ENCODE peak calls at places on chromosomes 7 and 10, in seven cellular contexts. One of them, this sample, is unnamed.

GRCh38 chr7:111198255-111198654 is 107.3 kb downstream of the LRRN3 start:
- DNase-seq in suprapubic skin: no peak
- DNase-seq in tibial artery: no peak
- DNase-seq in psoas muscle: no peak
- DNase-seq in ovary: no peak
- DNase-seq in SK-N-SH: no peak
- DNase-seq in CD8-positive, alpha-beta T cell: no peak
- DNase-seq in this sample: no peak

GRCh38 chr10:121851791-121852190 is 76.0 kb downstream of the ATE1 start:
- DNase-seq in psoas muscle: no peak
- DNase-seq in ovary: no peak
- DNase-seq in SK-N-SH: no peak
- DNase-seq in CD8-positive, alpha-beta T cell: no peak
- DNase-seq in tibial artery: no peak
- DNase-seq in suprapubic skin: no peak
- DNase-seq in this sample: no peak

GRCh38 chr10:98201760-98202159 is 66.2 kb downstream of the LOXL4 start:
- DNase-seq in ovary: no peak
- DNase-seq in SK-N-SH: no peak
- DNase-seq in suprapubic skin: no peak
- DNase-seq in tibial artery: no peak
- DNase-seq in CD8-positive, alpha-beta T cell: no peak
- DNase-seq in psoas muscle: no peak
- DNase-seq in this sample: no peak

GRCh38 chr7:19899517-19899916 is 126.1 kb upstream of the TMEM196 start:
- DNase-seq in ovary: no peak
- DNase-seq in SK-N-SH: no peak
- DNase-seq in suprapubic skin: no peak
- DNase-seq in CD8-positive, alpha-beta T cell: no peak
- DNase-seq in tibial artery: no peak
- DNase-seq in psoas muscle: no peak
- DNase-seq in this sample: no peak

GRCh38 chr7:22435105-22435504 is 64.9 kb downstream of the STEAP1B start:
- DNase-seq in CD8-positive, alpha-beta T cell: no peak
- DNase-seq in ovary: no peak
- DNase-seq in tibial artery: no peak
- DNase-seq in suprapubic skin: no peak
- DNase-seq in psoas muscle: no peak
- DNase-seq in SK-N-SH: no peak
- DNase-seq in this sample: no peak

GRCh38 chr10:3393958-3394357 is 221.4 kb upstream of the PITRM1 start:
- DNase-seq in SK-N-SH: no peak
- DNase-seq in ovary: no peak
- DNase-seq in CD8-positive, alpha-beta T cell: no peak
- DNase-seq in suprapubic skin: no peak
- DNase-seq in psoas muscle: no peak
- DNase-seq in tibial artery: no peak
- DNase-seq in this sample: no peak

GRCh38 chr10:89389254-89389653 is 3.2 kb upstream of the IFIT1 start:
- DNase-seq in SK-N-SH: peak; percentile 41
- DNase-seq in suprapubic skin: no peak
- DNase-seq in CD8-positive, alpha-beta T cell: no peak
- DNase-seq in psoas muscle: no peak
- DNase-seq in ovary: no peak
- DNase-seq in tibial artery: no peak
- DNase-seq in this sample: no peak

GRCh38 chr10:48414778-48415177 is 108.3 kb downstream of the MAPK8 start:
- DNase-seq in psoas muscle: no peak
- DNase-seq in CD8-positive, alpha-beta T cell: no peak
- DNase-seq in SK-N-SH: no peak
- DNase-seq in ovary: no peak
- DNase-seq in suprapubic skin: no peak
- DNase-seq in tibial artery: no peak
- DNase-seq in this sample: no peak

GRCh38 chr7:21724562-21724961 is 181.7 kb downstream of the DNAH11 start:
- DNase-seq in ovary: no peak
- DNase-seq in CD8-positive, alpha-beta T cell: no peak
- DNase-seq in SK-N-SH: no peak
- DNase-seq in psoas muscle: no peak
- DNase-seq in tibial artery: no peak
- DNase-seq in suprapubic skin: no peak
- DNase-seq in this sample: no peak

GRCh38 chr7:12524794-12525386 is 45.6 kb upstream of the SCIN start:
- DNase-seq in ovary: no peak
- DNase-seq in suprapubic skin: no peak
- DNase-seq in SK-N-SH: peak; percentile 47
- DNase-seq in tibial artery: no peak
- DNase-seq in CD8-positive, alpha-beta T cell: no peak
- DNase-seq in psoas muscle: no peak
- DNase-seq in this sample: no peak

GRCh38 chr10:97865488-97865887 is 15.8 kb downstream of the GOLGA7B start:
- DNase-seq in SK-N-SH: peak; percentile 59
- DNase-seq in tibial artery: no peak
- DNase-seq in psoas muscle: no peak
- DNase-seq in ovary: no peak
- DNase-seq in suprapubic skin: no peak
- DNase-seq in CD8-positive, alpha-beta T cell: no peak
- DNase-seq in this sample: peak; percentile 33

GRCh38 chr7:114086491-114086905 is 167.7 kb upstream of the PPP1R3A start:
- DNase-seq in tibial artery: peak; percentile 28
- DNase-seq in CD8-positive, alpha-beta T cell: no peak
- DNase-seq in SK-N-SH: no peak
- DNase-seq in psoas muscle: peak; percentile 22
- DNase-seq in suprapubic skin: peak; percentile 71
- DNase-seq in ovary: peak; percentile 30
- DNase-seq in this sample: no peak

GRCh38 chr10:131746241-131746711 is 154.5 kb upstream of the PPP2R2D start:
- DNase-seq in ovary: no peak
- DNase-seq in tibial artery: no peak
- DNase-seq in SK-N-SH: no peak
- DNase-seq in suprapubic skin: no peak
- DNase-seq in psoas muscle: no peak
- DNase-seq in CD8-positive, alpha-beta T cell: no peak
- DNase-seq in this sample: no peak

GRCh38 chr7:142835487-142835886 is 19.4 kb upstream of the EPHB6 start:
- DNase-seq in SK-N-SH: no peak
- DNase-seq in ovary: no peak
- DNase-seq in tibial artery: no peak
- DNase-seq in psoas muscle: no peak
- DNase-seq in suprapubic skin: no peak
- DNase-seq in CD8-positive, alpha-beta T cell: no peak
- DNase-seq in this sample: no peak

GRCh38 chr7:35729061-35729783 is 34.3 kb upstream of the HERPUD2 start:
- DNase-seq in tibial artery: no peak
- DNase-seq in CD8-positive, alpha-beta T cell: peak; percentile 51
- DNase-seq in psoas muscle: no peak
- DNase-seq in ovary: no peak
- DNase-seq in suprapubic skin: no peak
- DNase-seq in SK-N-SH: no peak
- DNase-seq in this sample: no peak

GRCh38 chr7:132402751-132403245 is 173.5 kb downstream of the PLXNA4 start:
- DNase-seq in CD8-positive, alpha-beta T cell: no peak
- DNase-seq in suprapubic skin: peak; percentile 71
- DNase-seq in ovary: peak; percentile 84
- DNase-seq in tibial artery: no peak
- DNase-seq in psoas muscle: peak; percentile 38
- DNase-seq in SK-N-SH: no peak
- DNase-seq in this sample: no peak

DNA sequence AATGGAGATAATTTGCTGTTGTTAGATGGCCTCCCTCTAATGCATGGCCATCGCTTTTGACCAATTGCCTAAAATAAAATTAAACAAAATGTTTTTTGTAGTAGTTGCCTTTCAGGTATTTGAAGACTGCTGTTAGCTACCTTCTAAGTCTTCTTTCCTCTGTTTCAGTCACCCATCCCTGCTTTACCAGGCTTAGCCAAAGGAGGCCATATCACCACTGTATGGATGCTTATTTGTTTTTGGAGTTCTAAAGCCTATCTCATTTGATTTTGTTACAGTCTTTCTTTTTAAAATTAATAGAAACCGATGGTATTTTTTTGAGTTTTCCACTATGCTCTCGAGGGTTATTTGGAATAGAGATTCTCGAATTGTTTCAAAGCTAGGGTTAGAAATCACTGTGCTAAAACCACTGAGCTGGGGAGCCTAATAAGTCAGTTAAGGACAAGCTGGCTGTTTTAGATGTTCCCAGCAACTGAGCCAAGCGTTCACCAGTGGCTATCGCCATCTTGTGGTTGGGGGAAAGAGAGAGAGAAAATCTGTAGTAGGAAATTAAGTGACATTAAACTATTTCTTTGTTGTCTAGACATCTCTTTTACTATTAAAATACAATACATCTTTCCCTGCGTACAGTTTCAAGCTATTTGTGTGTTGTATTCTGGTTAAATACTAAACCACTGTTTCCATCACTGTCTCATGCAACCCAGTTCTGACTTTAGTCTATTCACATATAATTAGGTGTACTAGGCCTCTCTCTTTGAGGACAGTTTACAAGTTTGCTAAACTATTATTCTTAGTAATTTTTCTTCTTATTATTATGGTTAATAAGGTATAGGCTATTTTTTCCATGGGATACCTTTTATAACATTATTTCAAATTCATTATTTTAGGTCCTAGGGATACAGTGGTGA is 52.2 kb downstream of the GPR158 start:
- DNase-seq in ovary: no peak
- DNase-seq in SK-N-SH: peak; percentile 27
- DNase-seq in suprapubic skin: no peak
- DNase-seq in CD8-positive, alpha-beta T cell: no peak
- DNase-seq in psoas muscle: no peak
- DNase-seq in tibial artery: no peak
- DNase-seq in this sample: no peak
- TF ChIP-seq CTCF in ovary: no peak
- TF ChIP-seq CTCF in SK-N-SH: peak; percentile 76
- TF ChIP-seq CTCF in suprapubic skin: no peak
- TF ChIP-seq CTCF in CD8-positive, alpha-beta T cell: peak; percentile 10
- TF ChIP-seq CTCF in psoas muscle: peak; percentile 48
- TF ChIP-seq CTCF in tibial artery: peak; percentile 36
- TF ChIP-seq CTCF in this sample: peak; percentile 12

GRCh38 chr10:1074748-1075358 is 18.7 kb downstream of the WDR37 start:
- DNase-seq in tibial artery: no peak
- DNase-seq in suprapubic skin: no peak
- DNase-seq in psoas muscle: no peak
- DNase-seq in ovary: no peak
- DNase-seq in CD8-positive, alpha-beta T cell: no peak
- DNase-seq in SK-N-SH: peak; percentile 32
- DNase-seq in this sample: no peak
- TF ChIP-seq CTCF in tibial artery: no peak
- TF ChIP-seq CTCF in suprapubic skin: no peak
- TF ChIP-seq CTCF in psoas muscle: peak; percentile 12
- TF ChIP-seq CTCF in ovary: no peak
- TF ChIP-seq CTCF in CD8-positive, alpha-beta T cell: peak; percentile 18
- TF ChIP-seq CTCF in SK-N-SH: peak; percentile 34
- TF ChIP-seq CTCF in this sample: peak; percentile 34

GRCh38 chr7:38932509-38933168 is 23.6 kb upstream of the VPS41 start:
- DNase-seq in SK-N-SH: peak; percentile 53
- DNase-seq in psoas muscle: peak; percentile 40
- DNase-seq in ovary: peak; percentile 61
- DNase-seq in CD8-positive, alpha-beta T cell: peak; percentile 27
- DNase-seq in suprapubic skin: no peak
- DNase-seq in tibial artery: peak; percentile 49
- DNase-seq in this sample: no peak

GRCh38 chr7:38934536-38934935 is 25.5 kb upstream of the VPS41 start:
- DNase-seq in suprapubic skin: no peak
- DNase-seq in SK-N-SH: no peak
- DNase-seq in ovary: no peak
- DNase-seq in psoas muscle: no peak
- DNase-seq in CD8-positive, alpha-beta T cell: no peak
- DNase-seq in tibial artery: no peak
- DNase-seq in this sample: no peak

DNA sequence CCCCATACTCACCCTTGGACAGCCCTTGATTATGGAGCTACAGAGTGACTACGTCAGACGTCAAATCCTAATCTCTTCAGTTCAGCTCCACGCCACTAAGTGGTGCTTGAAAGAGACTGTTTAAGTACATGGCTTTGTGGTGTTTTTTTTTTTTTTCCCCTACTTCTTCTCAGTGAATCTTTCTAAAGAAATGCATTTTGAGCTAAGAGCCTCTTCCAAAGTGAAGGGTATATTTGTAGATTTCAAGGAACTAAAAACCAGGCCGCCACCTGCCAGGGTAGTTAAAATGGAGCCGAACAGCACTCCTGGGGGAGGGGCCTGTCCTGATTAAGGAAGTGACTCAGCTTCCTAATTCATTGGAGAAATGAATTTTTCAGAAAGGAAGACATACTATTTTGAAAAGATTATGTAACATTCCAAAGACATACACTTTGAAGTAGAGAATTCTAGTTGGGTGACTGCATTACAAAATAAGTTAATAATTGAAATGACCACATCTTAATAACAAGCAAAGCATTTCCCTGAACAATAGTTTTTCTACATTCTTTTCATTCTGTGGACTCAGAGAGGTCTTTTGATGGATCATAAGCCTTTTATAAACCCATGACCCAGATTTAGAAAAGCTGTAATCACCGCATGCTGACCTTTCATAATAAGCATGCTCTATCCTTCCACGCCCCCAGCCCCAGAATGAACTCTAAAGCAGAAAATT is 20.6 kb upstream of the VPS41 start:
- DNase-seq in CD8-positive, alpha-beta T cell: no peak
- DNase-seq in suprapubic skin: no peak
- DNase-seq in SK-N-SH: no peak
- DNase-seq in ovary: no peak
- DNase-seq in tibial artery: no peak
- DNase-seq in psoas muscle: no peak
- DNase-seq in this sample: no peak
- TF ChIP-seq CTCF in CD8-positive, alpha-beta T cell: no peak
- TF ChIP-seq CTCF in suprapubic skin: no peak
- TF ChIP-seq CTCF in SK-N-SH: no peak
- TF ChIP-seq CTCF in ovary: no peak
- TF ChIP-seq CTCF in tibial artery: no peak
- TF ChIP-seq CTCF in psoas muscle: no peak
- TF ChIP-seq CTCF in this sample: no peak

DNA sequence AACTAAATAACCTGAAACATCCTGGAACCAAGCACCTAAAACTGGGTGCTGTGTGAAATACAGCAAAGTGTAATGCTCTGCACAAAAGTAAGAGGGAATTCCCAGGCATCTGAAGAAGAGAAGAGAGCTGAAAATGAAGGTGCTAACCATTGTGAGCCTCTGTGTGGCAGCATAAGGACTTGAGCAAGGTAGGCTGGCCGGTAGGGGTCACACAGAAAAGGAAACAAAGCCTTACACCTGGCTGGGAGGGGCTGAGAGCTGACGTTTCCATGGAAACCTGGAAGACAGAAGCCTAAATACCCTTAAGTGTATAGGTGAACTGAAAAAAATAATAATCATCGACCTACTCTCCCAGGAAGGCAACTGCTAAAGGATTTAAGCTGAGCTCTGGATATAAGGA is 48.6 kb downstream of the CUL1 start:
- DNase-seq in SK-N-SH: no peak
- DNase-seq in CD8-positive, alpha-beta T cell: no peak
- DNase-seq in psoas muscle: no peak
- DNase-seq in ovary: no peak
- DNase-seq in tibial artery: no peak
- DNase-seq in suprapubic skin: no peak
- DNase-seq in this sample: no peak
- TF ChIP-seq CTCF in SK-N-SH: no peak
- TF ChIP-seq CTCF in CD8-positive, alpha-beta T cell: no peak
- TF ChIP-seq CTCF in psoas muscle: no peak
- TF ChIP-seq CTCF in ovary: no peak
- TF ChIP-seq CTCF in tibial artery: no peak
- TF ChIP-seq CTCF in suprapubic skin: no peak
- TF ChIP-seq CTCF in this sample: no peak

GRCh38 chr10:77574436-77574835 is 63.2 kb downstream of the KCNMA1 start:
- DNase-seq in tibial artery: no peak
- DNase-seq in SK-N-SH: no peak
- DNase-seq in ovary: no peak
- DNase-seq in suprapubic skin: no peak
- DNase-seq in CD8-positive, alpha-beta T cell: no peak
- DNase-seq in psoas muscle: no peak
- DNase-seq in this sample: no peak
- TF ChIP-seq CTCF in tibial artery: peak; percentile 27
- TF ChIP-seq CTCF in SK-N-SH: peak; percentile 40
- TF ChIP-seq CTCF in ovary: no peak
- TF ChIP-seq CTCF in suprapubic skin: no peak
- TF ChIP-seq CTCF in CD8-positive, alpha-beta T cell: no peak
- TF ChIP-seq CTCF in psoas muscle: no peak
- TF ChIP-seq CTCF in this sample: peak; percentile 45

This sample was measured in CD14-positive monocyte.